ENCODE peak calls at places on chromosomes 5 and 9, in six cellular contexts. H, E, P, K, W and U are unnamed samples.
A peak's percentile ranks its signal among the peaks of the same experiment; 100 is the strongest.

GRCh38 chr9:125889122-125889523 is 141.9 kb downstream of the PBX3 start:
- DNase-seq in H (no peak), E (no peak), P (no peak), K (no peak), W (no peak), U (no peak)

GRCh38 chr5:157671592-157672330 is 428 bp downstream of the C5orf52 start:
- DNase-seq in H (no peak), E (no peak), P (no peak), K (no peak), W (no peak), U (no peak)

GRCh38 chr5:96780626-96781025 is 27.1 kb downstream of the ERAP1 start:
- DNase-seq in H (no peak), E (no peak), P (no peak), K (no peak), W (no peak), U (no peak)

GRCh38 chr9:98168952-98169488 is 23.4 kb downstream of the CORO2A start:
- DNase-seq in H (peak; percentile 46), E (peak; percentile 89), P (no peak), K (peak; percentile 85), W (peak; percentile 72), U (peak; percentile 65)

GRCh38 chr5:43893951-43894684 is 291.1 kb downstream of the NNT start:
- DNase-seq in H (no peak), E (no peak), P (no peak), K (no peak), W (no peak), U (no peak)

GRCh38 chr5:148090780-148091221 is 27.0 kb downstream of the SPINK5 start:
- DNase-seq in H (peak; percentile 6), E (no peak), P (no peak), K (no peak), W (no peak), U (no peak)

GRCh38 chr5:17990168-17990567 is 355.9 kb downstream of the TAF11L14 start:
- DNase-seq in H (no peak), E (no peak), P (no peak), K (no peak), W (no peak), U (no peak)

GRCh38 chr5:107607656-107608368 is 62.9 kb downstream of the EFNA5 start:
- DNase-seq in H (no peak), E (no peak), P (no peak), K (no peak), W (no peak), U (no peak)

GRCh38 chr5:15183520-15183919 is 311.9 kb upstream of the ANKH start:
- DNase-seq in H (no peak), E (no peak), P (no peak), K (no peak), W (no peak), U (no peak)

GRCh38 chr9:88398016-88398415 is 9.8 kb downstream of the SPIN1 start:
- DNase-seq in H (no peak), E (no peak), P (no peak), K (no peak), W (no peak), U (no peak)

GRCh38 chr9:88400021-88400420 is 11.8 kb downstream of the SPIN1 start:
- DNase-seq in H (no peak), E (no peak), P (no peak), K (no peak), W (peak; percentile 30), U (no peak)

DNA sequence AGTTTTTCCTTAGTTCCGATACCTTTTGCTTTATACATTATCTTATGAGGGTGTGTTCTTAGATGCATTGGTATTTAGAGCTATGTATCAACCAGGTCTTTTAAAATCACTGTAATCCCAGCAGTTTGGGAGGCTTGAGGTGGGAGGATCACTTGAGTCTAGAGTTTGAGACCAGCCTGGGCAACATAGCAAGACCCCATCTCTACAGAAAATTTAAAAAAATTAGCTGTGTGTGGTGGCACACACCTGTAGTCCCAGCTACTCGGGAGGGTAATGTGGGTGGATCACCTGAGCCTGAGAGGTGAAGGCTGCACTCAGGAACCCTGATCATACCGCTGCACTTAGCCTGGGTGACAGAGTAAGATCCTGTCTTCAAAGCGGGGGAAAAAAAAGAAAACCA is 15.1 kb downstream of the SPIN1 start:
- DNase-seq in H (no peak), E (no peak), P (no peak), K (no peak), W (no peak), U (no peak)
- TF ChIP-seq ZNF274 in H (no peak), E (no peak), P (no peak), K (no peak), W (no peak), U (no peak)

GRCh38 chr9:120928015-120928719 is 1.6 kb upstream of the TRAF1 start:
- DNase-seq in H (no peak), E (no peak), P (no peak), K (no peak), W (peak; percentile 62), U (no peak)
- H3K9ac ChIP-seq in H (peak overlapping the region; percentile 79), E (no peak overlapping the region), P (peak overlapping the region; percentile 59), K (peak overlapping the region; percentile 69), W (no peak overlapping the region), U (peak overlapping the region; percentile 99)

DNA sequence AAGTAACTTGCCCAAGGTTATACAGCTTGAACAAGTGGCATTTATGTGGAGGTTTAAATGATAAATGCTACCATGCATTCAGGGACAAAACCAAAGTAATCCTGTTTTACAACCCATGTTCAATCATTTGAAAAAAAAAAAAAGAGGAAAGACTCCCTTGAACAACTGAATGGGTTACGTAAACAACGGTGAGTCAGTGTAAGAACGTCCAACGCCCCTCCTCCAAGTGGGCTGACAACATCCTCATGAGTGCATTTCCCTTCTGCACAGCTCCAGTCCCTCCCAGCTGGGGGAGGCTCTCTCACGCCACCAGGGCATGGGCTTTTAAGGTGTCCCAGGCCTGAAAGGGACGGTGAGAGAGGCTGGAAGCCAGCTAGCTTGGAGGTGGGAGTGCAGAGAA is 90.0 kb downstream of the PRRT1B start:
- DNase-seq in H (peak; percentile 58), E (peak; percentile 88), P (peak; percentile 71), K (peak; percentile 80), W (no peak), U (no peak)
- TF ChIP-seq ZNF274 in H (no peak), E (no peak), P (no peak), K (no peak), W (no peak), U (no peak)

GRCh38 chr5:109945723-109946480 is 256.2 kb downstream of the MAN2A1 start:
- DNase-seq in H (no peak), E (no peak), P (no peak), K (no peak), W (no peak), U (no peak)
- H3K9ac ChIP-seq in H (no peak overlapping the region), E (no peak overlapping the region), P (no peak overlapping the region), K (no peak overlapping the region), W (no peak overlapping the region), U (no peak overlapping the region)

GRCh38 chr5:83256091-83256775 is 178.9 kb downstream of the XRCC4 start:
- DNase-seq in H (no peak), E (no peak), P (no peak), K (no peak), W (no peak), U (no peak)
- TF ChIP-seq ZNF274 in H (no peak), E (no peak), P (no peak), K (no peak), W (no peak), U (no peak)

GRCh38 chr9:133715295-133715865 is 22.8 kb downstream of the SARDH start:
- DNase-seq in H (no peak), E (no peak), P (no peak), K (no peak), W (no peak), U (no peak)
- H3K9ac ChIP-seq in H (no peak overlapping the region), E (no peak overlapping the region), P (no peak overlapping the region), K (peak overlapping the region; percentile 71), W (no peak overlapping the region), U (no peak overlapping the region)

DNA sequence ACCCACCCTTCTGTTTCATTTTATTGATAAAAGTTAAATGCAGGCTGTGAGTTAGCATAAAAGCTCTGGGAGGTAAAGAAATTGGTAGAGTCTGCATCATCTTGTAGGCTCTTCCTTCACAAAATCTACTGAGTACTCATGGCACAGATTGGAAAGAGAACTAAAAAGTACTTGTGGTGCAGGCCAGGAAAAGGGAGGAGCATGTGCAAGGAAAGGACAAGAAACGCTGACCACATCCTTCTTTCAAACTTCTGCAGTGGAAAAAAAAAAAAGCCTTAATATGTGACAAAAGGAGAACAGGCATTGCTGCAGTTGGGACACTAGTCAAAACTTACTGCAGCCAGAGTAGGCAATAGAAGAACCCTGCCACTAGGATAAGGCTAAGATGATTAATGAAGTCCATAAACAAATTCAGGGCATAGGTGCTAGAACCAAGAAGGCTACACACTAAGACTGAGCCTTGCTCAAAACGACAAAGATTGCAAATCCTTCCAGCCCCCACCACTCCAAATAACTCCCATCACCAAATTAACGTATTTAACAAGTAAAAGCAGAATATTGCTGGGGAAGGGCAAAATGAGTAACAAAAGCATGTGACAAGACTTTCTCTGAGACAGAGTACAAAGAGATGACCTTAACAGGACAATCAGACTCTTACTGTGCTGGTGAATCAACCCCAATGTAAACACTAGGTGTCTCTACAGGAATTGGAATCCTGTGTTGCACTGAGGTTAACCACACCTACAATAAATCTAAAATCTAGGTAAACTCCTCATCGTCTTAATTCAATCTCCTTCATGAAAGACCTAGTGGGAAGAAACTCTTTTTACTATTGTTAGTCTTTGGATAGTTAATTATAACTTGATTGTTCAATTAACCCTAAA is 1024.8 kb downstream of the TLE1 start:
- DNase-seq in H (no peak), E (no peak), P (no peak), K (no peak), W (no peak), U (no peak)
- TF ChIP-seq ZNF274 in H (no peak), E (no peak), P (no peak), K (no peak), W (no peak), U (no peak)

GRCh38 chr5:73825219-73825618 is 199.2 kb downstream of the ARHGEF28 start:
- DNase-seq in H (no peak), E (no peak), P (no peak), K (no peak), W (no peak), U (no peak)
- H3K9ac ChIP-seq in H (no peak overlapping the region), E (no peak overlapping the region), P (no peak overlapping the region), K (no peak overlapping the region), W (no peak overlapping the region), U (no peak overlapping the region)

DNA sequence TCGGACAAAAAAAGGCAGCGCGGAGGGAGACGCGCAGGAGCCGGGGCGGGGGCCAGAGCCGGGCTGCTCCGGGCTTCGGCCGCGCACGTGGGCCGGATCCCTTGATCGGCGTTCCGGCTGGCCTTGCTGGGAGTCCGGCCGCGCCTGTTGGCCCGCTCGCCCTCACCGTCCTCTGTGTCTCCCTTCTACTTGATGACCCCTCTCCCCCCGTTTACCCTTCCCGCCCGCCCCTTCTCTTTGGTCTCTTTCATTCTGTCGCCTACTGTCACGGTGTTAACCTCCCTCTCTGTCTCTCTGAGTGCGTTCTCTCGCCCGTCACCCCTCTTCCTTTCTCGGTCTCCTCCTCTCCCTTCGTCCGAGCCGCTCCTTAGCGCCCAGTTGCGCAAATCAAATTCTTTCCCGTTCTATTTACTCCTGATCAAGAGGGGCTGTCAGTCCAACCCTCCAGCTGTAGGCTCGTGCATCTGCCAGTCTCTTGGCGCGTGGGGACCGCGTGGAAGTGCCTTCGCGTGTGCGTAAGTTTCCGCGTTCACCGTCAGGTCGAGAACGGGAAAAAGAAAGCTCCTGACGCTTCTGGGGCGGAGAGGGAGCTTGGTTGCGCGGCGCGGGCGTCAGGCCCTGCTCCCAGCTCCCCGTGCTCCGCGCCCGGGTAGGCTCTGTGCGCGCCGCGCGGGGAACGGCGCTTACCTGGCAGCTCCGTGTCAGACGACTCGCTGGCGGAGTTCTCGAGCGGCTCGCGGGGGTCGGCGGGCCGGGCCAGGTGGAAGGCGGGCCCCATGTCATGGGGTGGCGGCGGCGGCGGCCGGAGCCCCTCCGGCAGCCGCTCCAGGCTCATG is 784 bp downstream of the PITX1 start:
- DNase-seq in H (no peak), E (peak; percentile 55), P (no peak), K (peak; percentile 18), W (peak; percentile 72), U (no peak)
- TF ChIP-seq ZNF274 in H (no peak), E (no peak), P (no peak), K (no peak), W (no peak), U (no peak)